ENCODE peak calls at places on chromosome 4, in five cellular contexts. One of them, this sample, is unnamed.

GRCh38 chr4:57191523-57192034 is 81.4 kb upstream of the IGFBP7 start:
- DNase-seq in H1: peak; percentile 54
- DNase-seq in fibroblast of lung: peak; percentile 47
- DNase-seq in GM12864: no peak
- DNase-seq in upper lobe of left lung: no peak
- DNase-seq in this sample: peak; percentile 48

GRCh38 chr4:129231907-129232626 is 136.1 kb downstream of the C4orf33 start:
- DNase-seq in fibroblast of lung: peak; percentile 1
- DNase-seq in upper lobe of left lung: no peak
- DNase-seq in H1: no peak
- DNase-seq in GM12864: no peak
- DNase-seq in this sample: no peak

GRCh38 chr4:173246719-173247118 is 78.1 kb downstream of the GALNT7 start:
- DNase-seq in GM12864: no peak
- DNase-seq in upper lobe of left lung: no peak
- DNase-seq in fibroblast of lung: no peak
- DNase-seq in H1: no peak
- DNase-seq in this sample: no peak

GRCh38 chr4:56655627-56656345 is 25.3 kb downstream of the HOPX start:
- DNase-seq in GM12864: no peak
- DNase-seq in H1: peak; percentile 62
- DNase-seq in upper lobe of left lung: no peak
- DNase-seq in fibroblast of lung: no peak
- DNase-seq in this sample: peak; percentile 48

GRCh38 chr4:57094482-57095223 is 15.5 kb downstream of the IGFBP7 start:
- DNase-seq in GM12864: no peak
- DNase-seq in upper lobe of left lung: no peak
- DNase-seq in H1: no peak
- DNase-seq in fibroblast of lung: peak; percentile 90
- DNase-seq in this sample: no peak

GRCh38 chr4:135411251-135411650 is 1209.7 kb upstream of the PABPC4L start:
- DNase-seq in fibroblast of lung: peak; percentile 32
- DNase-seq in H1: no peak
- DNase-seq in upper lobe of left lung: no peak
- DNase-seq in GM12864: no peak
- DNase-seq in this sample: no peak

GRCh38 chr4:92121099-92121498 is 182.7 kb upstream of the GRID2 start:
- DNase-seq in GM12864: no peak
- DNase-seq in upper lobe of left lung: no peak
- DNase-seq in fibroblast of lung: peak; percentile 43
- DNase-seq in H1: no peak
- DNase-seq in this sample: no peak

GRCh38 chr4:77665381-77666069 is 59.9 kb downstream of the CXCL13 start:
- DNase-seq in H1: no peak
- DNase-seq in GM12864: no peak
- DNase-seq in fibroblast of lung: no peak
- DNase-seq in upper lobe of left lung: no peak
- DNase-seq in this sample: no peak

GRCh38 chr4:951594-952468 is 19.6 kb downstream of the TMEM175 start:
- DNase-seq in GM12864: no peak
- DNase-seq in fibroblast of lung: no peak
- DNase-seq in H1: no peak
- DNase-seq in upper lobe of left lung: peak; percentile 12
- DNase-seq in this sample: no peak

GRCh38 chr4:111855308-111855707 is 289.9 kb upstream of the FAM241A start:
- DNase-seq in GM12864: no peak
- DNase-seq in fibroblast of lung: no peak
- DNase-seq in H1: no peak
- DNase-seq in upper lobe of left lung: no peak
- DNase-seq in this sample: no peak

GRCh38 chr4:161320377-161320776 is 843.4 kb downstream of the FSTL5 start:
- DNase-seq in H1: no peak
- DNase-seq in GM12864: peak; percentile 2
- DNase-seq in fibroblast of lung: peak; percentile 20
- DNase-seq in upper lobe of left lung: no peak
- DNase-seq in this sample: no peak

GRCh38 chr4:52932586-52933482 is 70.7 kb downstream of the RASL11B start:
- DNase-seq in H1: no peak
- DNase-seq in upper lobe of left lung: no peak
- DNase-seq in fibroblast of lung: peak; percentile 60
- DNase-seq in GM12864: no peak
- DNase-seq in this sample: no peak

GRCh38 chr4:73603307-73603710 is 16.9 kb downstream of the RASSF6 start:
- DNase-seq in GM12864: no peak
- DNase-seq in H1: no peak
- DNase-seq in upper lobe of left lung: no peak
- DNase-seq in fibroblast of lung: peak; percentile 70
- DNase-seq in this sample: no peak

GRCh38 chr4:120694973-120695372 is 227.6 kb downstream of the PRDM5 start:
- DNase-seq in fibroblast of lung: peak; percentile 70
- DNase-seq in GM12864: no peak
- DNase-seq in H1: no peak
- DNase-seq in upper lobe of left lung: no peak
- DNase-seq in this sample: no peak

GRCh38 chr4:168737441-168738176 is 240.8 kb downstream of the PALLD start:
- DNase-seq in fibroblast of lung: peak; percentile 93
- DNase-seq in H1: no peak
- DNase-seq in GM12864: no peak
- DNase-seq in upper lobe of left lung: no peak
- DNase-seq in this sample: no peak

GRCh38 chr4:23981328-23981727 is 91.5 kb upstream of the PPARGC1A start:
- DNase-seq in GM12864: no peak
- DNase-seq in fibroblast of lung: peak; percentile 69
- DNase-seq in upper lobe of left lung: no peak
- DNase-seq in H1: no peak
- DNase-seq in this sample: no peak

GRCh38 chr4:140243345-140243753 is 89.4 kb upstream of the MAML3 start:
- DNase-seq in GM12864: peak; percentile 2
- DNase-seq in H1: no peak
- DNase-seq in fibroblast of lung: no peak
- DNase-seq in upper lobe of left lung: peak; percentile 69
- DNase-seq in this sample: no peak

GRCh38 chr4:150078996-150079581 is 844 bp downstream of the DCLK2 start:
- DNase-seq in fibroblast of lung: peak; percentile 52
- DNase-seq in GM12864: no peak
- DNase-seq in H1: peak; percentile 73
- DNase-seq in upper lobe of left lung: peak; percentile 24
- DNase-seq in this sample: peak; percentile 20

GRCh38 chr4:10118355-10119004 is 1.9 kb upstream of the WDR1 start:
- DNase-seq in fibroblast of lung: no peak
- DNase-seq in H1: no peak
- DNase-seq in upper lobe of left lung: no peak
- DNase-seq in GM12864: peak; percentile 43
- DNase-seq in this sample: no peak

GRCh38 chr4:175791221-175791620 is 20.8 kb downstream of the GPM6A start:
- DNase-seq in fibroblast of lung: no peak
- DNase-seq in upper lobe of left lung: no peak
- DNase-seq in GM12864: no peak
- DNase-seq in H1: no peak
- DNase-seq in this sample: no peak

GRCh38 chr4:125315571-125316390 is 1.0 kb downstream of the FAT4 start:
- DNase-seq in H1: peak; percentile 76
- DNase-seq in upper lobe of left lung: peak; percentile 32
- DNase-seq in GM12864: no peak
- DNase-seq in fibroblast of lung: peak; percentile 62
- DNase-seq in this sample: peak; percentile 76

DNA sequence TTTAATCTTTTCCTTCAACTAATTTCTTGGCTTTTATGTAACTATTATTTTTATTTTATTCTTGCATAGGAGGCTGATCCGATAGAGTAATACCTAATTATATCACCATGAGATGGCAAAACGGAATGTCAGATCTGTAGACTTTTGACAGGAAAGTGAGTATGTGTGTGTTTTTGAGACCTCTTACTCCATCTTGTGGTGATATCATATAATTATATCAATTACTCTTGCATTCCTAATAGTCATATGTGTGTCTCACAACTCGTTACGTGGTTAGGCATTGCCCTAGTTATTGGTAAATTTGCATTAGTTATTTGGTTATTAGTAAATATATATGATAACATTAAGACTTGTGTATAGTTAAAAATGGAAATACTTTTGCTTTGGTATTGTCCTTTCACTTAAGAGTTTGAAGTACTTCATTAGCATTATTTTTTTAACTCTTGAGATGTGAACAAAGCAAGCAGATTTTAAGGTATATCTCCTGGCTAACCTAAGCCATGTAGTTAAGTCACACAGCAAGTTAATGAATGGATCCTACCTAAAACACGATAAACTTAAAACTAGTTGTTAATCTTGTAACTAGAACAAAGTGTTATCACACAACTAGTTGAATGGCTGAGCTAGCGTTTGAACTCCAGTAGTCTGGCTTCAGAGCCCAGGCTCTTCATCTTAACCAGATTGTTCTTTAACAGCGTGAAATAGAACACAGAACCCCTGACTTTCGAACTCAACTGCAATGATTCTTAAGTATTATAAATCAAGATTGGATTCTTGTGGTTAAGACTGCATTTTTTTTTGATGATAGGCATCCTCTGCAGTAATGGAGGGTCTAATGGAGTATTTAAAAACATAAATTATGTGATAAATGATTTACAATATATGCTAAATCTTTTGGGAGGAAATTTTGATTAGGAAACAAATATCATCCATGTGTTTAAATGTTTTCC is 67.1 kb downstream of the PGRMC2 start:
- DNase-seq in upper lobe of left lung: no peak
- DNase-seq in fibroblast of lung: peak; percentile 88
- DNase-seq in H1: no peak
- DNase-seq in GM12864: no peak
- DNase-seq in this sample: no peak
- TF ChIP-seq CTCF in upper lobe of left lung: no peak
- TF ChIP-seq CTCF in fibroblast of lung: peak; percentile 25
- TF ChIP-seq CTCF in H1: peak; percentile 11
- TF ChIP-seq CTCF in GM12864: peak; percentile 15
- TF ChIP-seq CTCF in this sample: no peak

GRCh38 chr4:83029688-83030087 is 5.3 kb upstream of the COPS4 start:
- DNase-seq in GM12864: no peak
- DNase-seq in H1: no peak
- DNase-seq in upper lobe of left lung: no peak
- DNase-seq in fibroblast of lung: no peak
- DNase-seq in this sample: no peak

GRCh38 chr4:83040269-83040668 is 5.3 kb downstream of the COPS4 start:
- DNase-seq in GM12864: no peak
- DNase-seq in fibroblast of lung: no peak
- DNase-seq in H1: no peak
- DNase-seq in upper lobe of left lung: no peak
- DNase-seq in this sample: no peak

GRCh38 chr4:83036991-83037390 is 2.0 kb downstream of the COPS4 start:
- DNase-seq in H1: no peak
- DNase-seq in upper lobe of left lung: no peak
- DNase-seq in GM12864: no peak
- DNase-seq in fibroblast of lung: no peak
- DNase-seq in this sample: no peak

GRCh38 chr4:83028976-83029375 is 6.0 kb upstream of the COPS4 start:
- DNase-seq in upper lobe of left lung: no peak
- DNase-seq in H1: no peak
- DNase-seq in fibroblast of lung: no peak
- DNase-seq in GM12864: no peak
- DNase-seq in this sample: no peak

GRCh38 chr4:83034630-83035494 is at the start of gene COPS4:
- DNase-seq in upper lobe of left lung: peak; percentile 99
- DNase-seq in H1: peak; percentile 90
- DNase-seq in fibroblast of lung: peak; percentile 100
- DNase-seq in GM12864: peak; percentile 100
- DNase-seq in this sample: peak; percentile 89
- TF ChIP-seq CTCF in upper lobe of left lung: peak; percentile 67
- TF ChIP-seq CTCF in H1: no peak
- TF ChIP-seq CTCF in fibroblast of lung: peak; percentile 62
- TF ChIP-seq CTCF in GM12864: no peak
- TF ChIP-seq CTCF in this sample: no peak

GRCh38 chr4:71186566-71187398 is 152.0 kb upstream of the SLC4A4 start:
- DNase-seq in H1: no peak
- DNase-seq in upper lobe of left lung: peak; percentile 71
- DNase-seq in GM12864: no peak
- DNase-seq in fibroblast of lung: peak; percentile 63
- DNase-seq in this sample: peak; percentile 57

GRCh38 chr4:71187399-71188196 is 151.2 kb upstream of the SLC4A4 start:
- DNase-seq in GM12864: no peak
- DNase-seq in H1: peak; percentile 73
- DNase-seq in fibroblast of lung: peak; percentile 68
- DNase-seq in upper lobe of left lung: peak; percentile 35
- DNase-seq in this sample: peak; percentile 27

GRCh38 chr4:71188951-71189350 is 149.9 kb upstream of the SLC4A4 start:
- DNase-seq in fibroblast of lung: no peak
- DNase-seq in upper lobe of left lung: no peak
- DNase-seq in GM12864: no peak
- DNase-seq in H1: no peak
- DNase-seq in this sample: no peak

GRCh38 chr4:71189471-71189870 is 149.3 kb upstream of the SLC4A4 start:
- DNase-seq in upper lobe of left lung: no peak
- DNase-seq in H1: no peak
- DNase-seq in fibroblast of lung: peak; percentile 80
- DNase-seq in GM12864: no peak
- DNase-seq in this sample: no peak

DNA sequence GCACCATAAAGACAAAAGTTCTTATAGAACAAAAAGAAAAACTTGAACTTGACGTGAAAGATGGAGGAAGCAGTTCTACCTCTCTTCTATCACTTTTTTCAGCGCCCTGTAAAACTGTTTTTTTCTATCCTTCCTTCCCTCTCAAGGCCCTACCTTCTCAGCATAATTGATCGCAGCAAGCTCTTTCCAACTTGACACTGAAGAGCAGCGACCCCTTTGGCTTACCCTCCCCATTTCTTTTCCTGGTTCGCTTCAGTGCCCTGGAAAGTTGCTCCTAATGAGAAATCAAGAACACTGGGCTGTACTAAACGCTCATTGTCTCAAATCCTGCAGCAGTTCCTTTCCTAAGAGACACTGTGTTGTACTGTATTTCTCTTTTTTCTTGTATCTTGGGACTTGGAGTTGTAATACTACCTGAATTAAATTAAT is 150.6 kb upstream of the SLC4A4 start:
- DNase-seq in upper lobe of left lung: no peak
- DNase-seq in H1: no peak
- DNase-seq in fibroblast of lung: no peak
- DNase-seq in GM12864: no peak
- DNase-seq in this sample: no peak
- TF ChIP-seq CTCF in upper lobe of left lung: no peak
- TF ChIP-seq CTCF in H1: peak; percentile 41
- TF ChIP-seq CTCF in fibroblast of lung: no peak
- TF ChIP-seq CTCF in GM12864: no peak
- TF ChIP-seq CTCF in this sample: no peak

DNA sequence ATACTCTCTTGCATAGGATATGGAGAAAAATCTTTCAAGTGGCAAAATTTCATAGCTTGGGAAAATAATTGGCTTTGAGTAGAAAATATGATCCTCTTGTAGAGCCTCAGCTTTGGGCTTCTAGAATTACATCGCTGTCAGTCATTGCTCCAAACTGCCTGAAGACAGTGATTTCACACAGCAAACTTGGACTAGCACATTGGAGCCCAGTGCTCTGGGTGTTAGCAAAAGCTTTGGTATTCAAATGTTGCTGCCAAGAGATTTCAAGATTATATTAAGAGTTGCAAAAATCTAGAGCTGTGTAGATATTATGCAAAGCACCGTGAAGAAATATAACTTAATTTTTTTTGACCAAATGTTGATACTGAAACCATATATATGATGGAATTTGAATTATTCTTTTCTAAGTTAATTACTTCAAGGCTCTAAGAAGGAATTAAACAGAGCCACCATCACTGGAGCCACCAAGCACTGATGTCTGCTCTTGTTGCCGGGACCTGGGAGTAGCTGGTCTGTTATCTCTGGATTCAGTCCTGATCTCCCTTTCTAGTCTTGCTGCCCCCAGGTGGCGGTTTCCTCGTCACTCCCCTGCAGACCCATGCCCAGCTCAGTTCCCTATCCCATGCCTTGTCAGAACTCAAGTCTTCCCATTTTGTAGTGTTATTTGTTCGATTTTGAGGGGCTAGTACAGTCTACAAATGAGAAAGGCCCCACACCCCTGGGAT is 260.7 kb upstream of the SFRP2 start:
- DNase-seq in fibroblast of lung: peak; percentile 53
- DNase-seq in GM12864: no peak
- DNase-seq in H1: peak; percentile 65
- DNase-seq in upper lobe of left lung: no peak
- DNase-seq in this sample: no peak
- TF ChIP-seq CTCF in fibroblast of lung: no peak
- TF ChIP-seq CTCF in GM12864: peak; percentile 4
- TF ChIP-seq CTCF in H1: peak; percentile 53
- TF ChIP-seq CTCF in upper lobe of left lung: no peak
- TF ChIP-seq CTCF in this sample: no peak